ENCODE peak calls at places on chromosomes 2 and 18, in five cellular contexts. N is transverse colon, K is thyroid gland, M is pancreas, A is tibial artery. I is an unnamed sample.

GRCh38 chr18:21314721-21315120 is 72.7 kb downstream of the GREB1L start:
- DNase-seq in N (no peak), K (no peak), M (no peak), A (no peak), I (no peak)

GRCh38 chr2:169393068-169393590 is 30.8 kb upstream of the LRP2 start:
- DNase-seq in N (no peak), K (no peak), M (no peak), A (no peak), I (no peak)

GRCh38 chr18:35050004-35050623 is 8.9 kb downstream of the MAPRE2 start:
- DNase-seq in N (no peak), K (no peak), M (no peak), A (no peak), I (no peak)

GRCh38 chr2:18253686-18254197 is 306.7 kb downstream of the RDH14 start:
- DNase-seq in N (no peak), K (no peak), M (peak; percentile 21), A (no peak), I (no peak)

GRCh38 chr2:232633413-232634318 is at the start of gene EFHD1:
- DNase-seq in N (peak; percentile 75), K (peak; percentile 87), M (peak; percentile 83), A (peak; percentile 93), I (peak; percentile 86)

GRCh38 chr18:49565656-49566055 is 3.8 kb downstream of the LIPG start:
- DNase-seq in N (peak; percentile 21), K (peak; percentile 91), M (peak; percentile 88), A (no peak), I (peak; percentile 46)

GRCh38 chr2:19648583-19648982 is 253.2 kb downstream of the TTC32 start:
- DNase-seq in N (no peak), K (no peak), M (no peak), A (no peak), I (peak; percentile 49)

GRCh38 chr2:58660046-58660445 is 418.9 kb upstream of the FANCL start:
- DNase-seq in N (no peak), K (no peak), M (no peak), A (no peak), I (no peak)

GRCh38 chr2:208265371-208265806 is 666 bp upstream of the PIKFYVE start:
- DNase-seq in N (peak; percentile 36), K (peak; percentile 28), M (no peak), A (no peak), I (no peak)

GRCh38 chr18:78679061-78679460 is 300.6 kb upstream of the SALL3 start:
- DNase-seq in N (no peak), K (no peak), M (no peak), A (no peak), I (no peak)

GRCh38 chr18:32298289-32298688 is 108.5 kb downstream of the MEP1B start:
- DNase-seq in N (no peak), K (no peak), M (no peak), A (no peak), I (no peak)

GRCh38 chr2:1601471-1602358 is 142.6 kb downstream of the PXDN start:
- DNase-seq in N (no peak), K (no peak), M (no peak), A (peak; percentile 39), I (peak; percentile 51)

GRCh38 chr18:37161491-37161890 is 332.6 kb downstream of the KIAA1328 start:
- DNase-seq in N (no peak), K (no peak), M (no peak), A (no peak), I (no peak)

GRCh38 chr2:2057125-2057721 is 273.9 kb downstream of the MYT1L start:
- DNase-seq in N (peak; percentile 16), K (peak; percentile 42), M (no peak), A (peak; percentile 70), I (peak; percentile 69)

GRCh38 chr18:13136056-13136688 is 82.4 kb upstream of the LDLRAD4 start:
- DNase-seq in N (peak; percentile 16), K (no peak), M (no peak), A (no peak), I (no peak)

GRCh38 chr18:9333441-9334350 is 877 bp upstream of the TWSG1 start:
- DNase-seq in N (peak; percentile 7), K (peak; percentile 1), M (peak; percentile 47), A (peak; percentile 65), I (no peak)

GRCh38 chr2:70690846-70691245 is 77.2 kb downstream of the ADD2 start:
- DNase-seq in N (no peak), K (no peak), M (no peak), A (peak; percentile 28), I (no peak)

GRCh38 chr18:44079602-44080001 is 601.1 kb upstream of the SETBP1 start:
- DNase-seq in N (no peak), K (no peak), M (no peak), A (no peak), I (no peak)

GRCh38 chr2:25043241-25043867 is 1.5 kb downstream of the EFR3B start:
- DNase-seq in N (no peak), K (peak; percentile 16), M (no peak), A (no peak), I (no peak)

GRCh38 chr2:220165401-220165800 is 538.0 kb downstream of the SLC4A3 start:
- DNase-seq in N (peak; percentile 10), K (peak; percentile 51), M (no peak), A (no peak), I (no peak)

GRCh38 chr18:25279133-25279532 is 72.8 kb downstream of the ZNF521 start:
- DNase-seq in N (no peak), K (no peak), M (no peak), A (no peak), I (no peak)

GRCh38 chr18:31795747-31796146 is 35.1 kb upstream of the SLC25A52 start:
- DNase-seq in N (no peak), K (no peak), M (no peak), A (no peak), I (no peak)

GRCh38 chr2:13822365-13822764 is 810.2 kb upstream of the LRATD1 start:
- DNase-seq in N (no peak), K (no peak), M (no peak), A (no peak), I (no peak)

GRCh38 chr18:21741511-21742322 is 1.1 kb downstream of the MIB1 start:
- DNase-seq in N (peak; percentile 40), K (peak; percentile 42), M (peak; percentile 85), A (peak; percentile 78), I (peak; percentile 37)

GRCh38 chr2:38462121-38462634 is 85.1 kb upstream of the ATL2 start:
- DNase-seq in N (peak; percentile 62), K (peak; percentile 41), M (no peak), A (no peak), I (no peak)

GRCh38 chr2:101267671-101268656 is 15.3 kb downstream of the CNOT11 start:
- DNase-seq in N (no peak), K (no peak), M (no peak), A (no peak), I (no peak)

GRCh38 chr2:72898263-72898906 is 11.2 kb downstream of the SPR start:
- DNase-seq in N (no peak), K (no peak), M (no peak), A (no peak), I (no peak)

GRCh38 chr18:13528739-13529392 is 197.5 kb downstream of the FAM210A start:
- DNase-seq in N (no peak), K (no peak), M (no peak), A (no peak), I (no peak)

GRCh38 chr18:48813833-48814489 is 136.8 kb downstream of the SMAD7 start:
- DNase-seq in N (peak; percentile 39), K (no peak), M (no peak), A (peak; percentile 52), I (peak; percentile 24)

DNA sequence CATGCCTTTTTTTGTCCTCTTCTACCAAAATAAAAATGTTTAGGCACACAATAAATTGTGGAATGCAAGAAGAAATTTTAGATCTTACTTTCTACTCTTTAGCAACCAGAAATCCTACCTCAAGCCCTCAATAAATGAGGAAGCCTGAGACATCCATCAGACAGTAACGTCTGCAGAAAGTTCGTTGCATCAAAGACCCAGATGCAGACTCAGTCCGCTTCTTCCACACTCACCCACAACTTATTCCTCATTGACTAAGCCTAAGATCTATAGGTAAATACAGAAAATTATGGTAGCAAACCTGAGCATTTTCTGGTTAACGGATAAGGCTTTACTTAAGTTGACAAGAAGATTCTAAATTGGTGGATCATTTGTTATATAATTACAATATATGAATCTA is 579.4 kb upstream of the ID2 start:
- DNase-seq in N (no peak), K (no peak), M (no peak), A (no peak), I (no peak)
- H3K27ac ChIP-seq in N (no peak overlapping the region), K (no peak overlapping the region), M (no peak overlapping the region), A (no peak overlapping the region), I (no peak overlapping the region)

GRCh38 chr2:106270471-106270891 is 76.4 kb upstream of the UXS1 start:
- DNase-seq in N (no peak), K (no peak), M (no peak), A (no peak), I (no peak)
- H3K4me3 ChIP-seq in N (peak overlapping the region; percentile 1), K (no peak overlapping the region), M (peak overlapping the region; percentile 0), A (peak overlapping the region; percentile 49), I (peak overlapping the region; percentile 67)

DNA sequence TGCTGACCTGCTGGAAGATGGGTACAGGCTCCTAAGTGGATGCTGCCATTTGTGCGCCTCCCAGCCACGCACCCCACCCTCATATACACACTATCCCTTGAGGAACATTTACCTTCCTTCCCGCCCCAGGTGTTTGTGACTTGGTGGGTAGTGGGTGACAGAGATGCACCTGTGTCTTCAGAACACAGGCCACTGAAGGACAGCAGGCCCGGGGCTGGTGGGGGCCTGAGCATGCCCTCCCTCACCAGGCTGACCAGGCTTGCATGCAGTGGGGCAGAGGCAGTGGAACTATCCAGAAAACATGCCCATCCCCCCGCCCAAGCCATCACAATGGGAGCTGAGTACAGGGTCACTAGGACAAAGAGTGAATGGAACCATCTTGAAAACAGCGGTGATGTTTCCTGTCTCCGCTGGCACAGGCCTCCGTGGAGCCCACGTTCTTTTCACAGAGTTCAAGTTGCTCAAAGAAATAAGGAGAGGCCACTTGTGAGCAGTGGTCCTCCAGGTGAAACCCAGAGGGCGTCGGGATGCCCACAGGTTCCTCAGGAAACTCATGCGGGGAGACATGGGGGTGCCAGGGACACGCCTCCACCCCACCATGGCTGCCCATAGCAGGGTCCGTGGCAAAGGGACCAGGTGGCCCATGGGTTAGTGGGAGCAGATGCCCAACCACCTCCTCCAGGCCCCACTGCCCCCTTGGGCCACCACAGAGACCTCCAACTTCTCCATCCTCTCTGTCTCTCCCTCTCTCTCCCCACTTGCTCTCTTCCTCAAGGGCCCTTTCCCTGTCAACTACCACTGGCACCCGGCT is 90.9 kb downstream of the MALT1 start:
- DNase-seq in N (no peak), K (no peak), M (no peak), A (peak; percentile 53), I (no peak)
- H3K4me1 ChIP-seq in N (no peaks in the 10 kb centered on the region), K (peaks cover 20% of the 10 kb centered on the region), M (peaks cover 4% of the 10 kb centered on the region), A (no peaks in the 10 kb centered on the region), I (peaks cover 20% of the 10 kb centered on the region)

DNA sequence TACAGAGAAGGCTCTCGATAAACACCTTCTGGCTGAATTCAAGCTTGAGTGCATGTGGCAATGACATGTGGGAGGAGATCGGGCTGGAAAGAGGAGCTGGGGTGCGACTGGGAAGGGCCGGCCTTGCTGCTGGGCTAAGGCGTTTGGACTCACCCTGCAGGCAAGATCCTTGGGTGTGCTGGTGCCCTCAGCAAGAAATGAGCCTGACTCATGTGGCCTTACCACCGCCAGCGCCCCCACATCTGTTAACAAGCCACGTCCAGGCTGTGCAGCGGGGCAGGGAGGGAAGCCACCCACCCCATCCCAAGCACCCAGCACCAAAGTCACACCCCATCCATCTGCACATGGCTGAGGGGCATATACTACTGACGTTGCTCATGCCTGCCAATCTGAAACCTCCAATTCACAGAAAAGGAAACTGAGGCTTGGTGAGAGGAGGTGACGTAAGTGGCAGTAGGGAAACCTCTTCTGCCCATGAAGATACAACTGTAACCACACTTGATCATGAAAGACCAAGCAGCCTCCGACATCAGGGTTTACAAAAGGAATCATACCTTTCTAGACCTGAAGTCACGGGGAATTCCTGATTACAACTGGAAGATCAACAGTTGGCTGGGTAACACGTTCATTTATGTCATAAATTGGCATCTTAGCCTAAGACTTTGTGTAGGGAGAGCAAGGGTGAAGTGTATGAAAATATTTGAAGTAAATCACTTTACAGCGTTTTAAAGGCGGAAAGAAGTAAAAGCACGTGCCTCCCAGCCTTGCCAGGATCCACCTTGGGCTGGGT is 1.1 kb downstream of the HS1BP3 start:
- DNase-seq in N (no peak), K (peak; percentile 37), M (no peak), A (no peak), I (no peak)
- H3K27ac ChIP-seq in N (peak overlapping the region; percentile 92), K (no peak overlapping the region), M (no peak overlapping the region), A (peak overlapping the region; percentile 98), I (no peak overlapping the region)